ENCODE peak calls at places on chromosomes 13 and 19, in four cellular contexts. One of them, this sample, is unnamed.

GRCh38 chr13:114142640-114143490 is 10.4 kb upstream of the RASA3 start:
- DNase-seq in GM12878: no peak
- DNase-seq in K562: no peak
- DNase-seq in A549: no peak
- DNase-seq in this sample: no peak

GRCh38 chr19:49491804-49492572 is 4.2 kb upstream of the RPS11 start:
- DNase-seq in A549: no peak
- DNase-seq in K562: no peak
- DNase-seq in GM12878: no peak
- DNase-seq in this sample: no peak

GRCh38 chr19:18905520-18906236 is 9.7 kb upstream of the CERS1 start:
- DNase-seq in K562: no peak
- DNase-seq in GM12878: no peak
- DNase-seq in A549: no peak
- DNase-seq in this sample: no peak

GRCh38 chr19:38514812-38515633 is 81.5 kb downstream of the RYR1 start:
- DNase-seq in K562: peak; percentile 87
- DNase-seq in A549: peak; percentile 98
- DNase-seq in GM12878: no peak
- DNase-seq in this sample: peak; percentile 35

GRCh38 chr13:98267080-98267912 is 90.2 kb upstream of the RNF113B start:
- DNase-seq in GM12878: peak; percentile 33
- DNase-seq in A549: no peak
- DNase-seq in K562: no peak
- DNase-seq in this sample: peak; percentile 94

GRCh38 chr19:815775-816499 is 5.8 kb downstream of the PLPPR3 start:
- DNase-seq in GM12878: no peak
- DNase-seq in K562: no peak
- DNase-seq in A549: no peak
- DNase-seq in this sample: no peak

GRCh38 chr19:36031308-36031707 is 1.4 kb downstream of the CLIP3 start:
- DNase-seq in K562: no peak
- DNase-seq in A549: no peak
- DNase-seq in GM12878: no peak
- DNase-seq in this sample: no peak

GRCh38 chr19:13692096-13692495 is 72.2 kb upstream of the MRI1 start:
- DNase-seq in K562: no peak
- DNase-seq in A549: no peak
- DNase-seq in GM12878: no peak
- DNase-seq in this sample: no peak

GRCh38 chr13:79405501-79405830 is 589 bp downstream of the RBM26 start:
- DNase-seq in K562: no peak
- DNase-seq in GM12878: no peak
- DNase-seq in A549: peak; percentile 19
- DNase-seq in this sample: no peak

GRCh38 chr13:23753523-23753922 is 135.7 kb downstream of the MIPEP start:
- DNase-seq in K562: no peak
- DNase-seq in GM12878: no peak
- DNase-seq in A549: no peak
- DNase-seq in this sample: peak; percentile 90

GRCh38 chr13:44921931-44922758 is 67.1 kb downstream of the NUFIP1 start:
- DNase-seq in A549: peak; percentile 59
- DNase-seq in GM12878: no peak
- DNase-seq in K562: no peak
- DNase-seq in this sample: peak; percentile 81

GRCh38 chr19:38683393-38684077 is 36.1 kb downstream of the ACTN4 start:
- DNase-seq in GM12878: no peak
- DNase-seq in K562: peak; percentile 84
- DNase-seq in A549: peak; percentile 100
- DNase-seq in this sample: peak; percentile 96

GRCh38 chr19:22605275-22606211 is 28.6 kb upstream of the ZNF492 start:
- DNase-seq in A549: no peak
- DNase-seq in GM12878: no peak
- DNase-seq in K562: no peak
- DNase-seq in this sample: no peak

GRCh38 chr13:36753176-36753575 is 65.8 kb upstream of the RFXAP start:
- DNase-seq in GM12878: no peak
- DNase-seq in A549: no peak
- DNase-seq in K562: no peak
- DNase-seq in this sample: no peak

GRCh38 chr19:16946951-16947940 is 58.4 kb downstream of the F2RL3 start:
- DNase-seq in K562: no peak
- DNase-seq in A549: no peak
- DNase-seq in GM12878: no peak
- DNase-seq in this sample: no peak

GRCh38 chr19:52336976-52337375 is 933 bp downstream of the ZNF610 start:
- DNase-seq in A549: no peak
- DNase-seq in K562: no peak
- DNase-seq in GM12878: no peak
- DNase-seq in this sample: no peak

GRCh38 chr19:4413588-4413987 is 11.1 kb downstream of the CHAF1A start:
- DNase-seq in A549: no peak
- DNase-seq in GM12878: no peak
- DNase-seq in K562: no peak
- DNase-seq in this sample: no peak

GRCh38 chr19:13225085-13225484 is 74.9 kb downstream of the IER2 start:
- DNase-seq in GM12878: no peak
- DNase-seq in K562: no peak
- DNase-seq in A549: no peak
- DNase-seq in this sample: no peak

GRCh38 chr13:35592457-35592856 is 116.0 kb upstream of the MAB21L1 start:
- DNase-seq in GM12878: no peak
- DNase-seq in K562: no peak
- DNase-seq in A549: no peak
- DNase-seq in this sample: no peak

DNA sequence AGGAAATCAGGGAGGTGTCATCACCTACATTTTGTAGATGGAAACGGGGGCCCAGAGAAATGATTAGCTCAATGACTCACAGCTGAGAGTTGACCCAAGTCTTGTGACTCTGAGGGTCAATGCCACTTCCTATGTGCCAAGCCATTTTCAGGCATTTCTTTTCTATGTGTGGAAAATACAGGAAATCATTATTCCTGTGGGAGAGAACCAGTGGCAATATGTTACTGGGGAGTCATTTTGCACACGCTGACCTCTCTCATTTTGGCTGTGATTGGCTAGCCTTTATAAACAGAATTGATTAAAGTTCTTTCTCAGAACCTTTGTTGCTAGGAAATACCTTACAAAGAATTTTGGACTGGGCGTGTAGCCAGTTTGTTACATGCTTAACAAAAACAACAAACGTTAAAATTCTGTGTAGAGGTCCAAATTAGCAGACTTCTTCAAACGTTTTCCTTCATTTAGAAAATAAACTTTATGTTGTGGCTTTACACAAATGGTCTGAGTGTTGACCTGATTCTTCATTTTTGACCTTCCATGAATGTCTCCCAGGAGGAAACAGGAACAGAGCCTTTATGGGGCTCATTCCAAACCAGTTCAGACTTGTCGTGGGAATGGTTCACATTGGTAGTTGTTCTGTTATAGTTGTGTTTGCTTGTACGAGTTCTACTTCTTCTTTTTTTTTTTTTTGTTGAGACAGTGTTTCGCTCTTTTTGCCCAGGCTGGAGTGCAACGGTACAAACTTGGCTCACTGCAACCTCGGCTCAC is 11.4 kb downstream of the PCCA start:
- DNase-seq in K562: no peak
- DNase-seq in A549: peak; percentile 19
- DNase-seq in GM12878: no peak
- DNase-seq in this sample: peak; percentile 71
- TF ChIP-seq USF2 in K562: no peak
- TF ChIP-seq USF2 in A549: no peak
- TF ChIP-seq USF2 in GM12878: no peak
- TF ChIP-seq USF2 in this sample: no peak

GRCh38 chr19:2428027-2428690 is 773 bp upstream of the TIMM13 start:
- DNase-seq in K562: no peak
- DNase-seq in A549: no peak
- DNase-seq in GM12878: no peak
- DNase-seq in this sample: no peak

GRCh38 chr19:2428756-2429711 is 1.6 kb upstream of the TIMM13 start:
- DNase-seq in GM12878: no peak
- DNase-seq in A549: no peak
- DNase-seq in K562: no peak
- DNase-seq in this sample: no peak

GRCh38 chr19:2432131-2432848 is 4.9 kb upstream of the TIMM13 start:
- DNase-seq in K562: no peak
- DNase-seq in GM12878: no peak
- DNase-seq in A549: no peak
- DNase-seq in this sample: no peak

GRCh38 chr19:2431318-2432055 is 4.1 kb upstream of the TIMM13 start:
- DNase-seq in A549: no peak
- DNase-seq in K562: no peak
- DNase-seq in GM12878: no peak
- DNase-seq in this sample: no peak

GRCh38 chr19:2429917-2430570 is 2.7 kb upstream of the TIMM13 start:
- DNase-seq in A549: no peak
- DNase-seq in GM12878: no peak
- DNase-seq in K562: no peak
- DNase-seq in this sample: no peak
- TF ChIP-seq MYC in A549: no peak
- TF ChIP-seq MYC in GM12878: no peak
- TF ChIP-seq MYC in K562: no peak
- TF ChIP-seq MYC in this sample: no peak

DNA sequence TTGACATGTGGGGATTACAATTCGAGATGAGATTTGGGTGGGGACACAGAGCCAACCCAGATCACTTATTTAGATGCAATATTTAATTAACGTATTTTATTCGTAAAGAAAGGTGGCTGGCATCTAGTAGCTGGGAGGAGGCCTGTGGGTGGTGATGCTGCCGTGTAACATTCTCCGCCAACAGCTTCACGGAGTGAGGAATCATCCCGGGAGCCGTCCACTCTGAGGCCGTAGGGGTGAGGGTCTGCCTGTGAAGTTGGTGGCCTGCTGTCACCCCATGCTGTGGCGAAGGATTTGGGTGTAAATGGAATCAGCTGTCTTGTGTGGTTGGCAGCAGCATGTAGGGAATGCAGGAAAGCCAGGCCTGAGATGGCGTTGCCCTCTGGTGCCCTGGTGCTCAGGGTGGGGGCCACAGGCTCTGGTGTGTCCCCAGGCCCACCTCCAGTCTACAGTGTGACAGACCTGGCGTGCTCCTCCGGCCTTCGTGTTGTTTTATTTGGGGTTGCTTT is 3.3 kb upstream of the TEX29 start:
- DNase-seq in A549: no peak
- DNase-seq in K562: no peak
- DNase-seq in GM12878: no peak
- DNase-seq in this sample: no peak
- TF ChIP-seq USF2 in A549: no peak
- TF ChIP-seq USF2 in K562: no peak
- TF ChIP-seq USF2 in GM12878: no peak
- TF ChIP-seq USF2 in this sample: no peak

GRCh38 chr13:25992076-25992475 is 59.7 kb downstream of the SHISA2 start:
- DNase-seq in GM12878: no peak
- DNase-seq in A549: no peak
- DNase-seq in K562: no peak
- DNase-seq in this sample: no peak
- TF ChIP-seq MYC in GM12878: no peak
- TF ChIP-seq MYC in A549: no peak
- TF ChIP-seq MYC in K562: no peak
- TF ChIP-seq MYC in this sample: no peak

GRCh38 chr19:9858766-9859165 is 23.6 kb downstream of the PIN1 start:
- DNase-seq in GM12878: no peak
- DNase-seq in A549: no peak
- DNase-seq in K562: no peak
- DNase-seq in this sample: no peak
- TF ChIP-seq USF2 in GM12878: no peak
- TF ChIP-seq USF2 in A549: no peak
- TF ChIP-seq USF2 in K562: no peak
- TF ChIP-seq USF2 in this sample: no peak

GRCh38 chr13:101264931-101265330 is 151.4 kb downstream of the NALCN start:
- DNase-seq in A549: no peak
- DNase-seq in GM12878: no peak
- DNase-seq in K562: no peak
- DNase-seq in this sample: no peak

GRCh38 chr13:101265934-101266333 is 150.4 kb downstream of the NALCN start:
- DNase-seq in K562: no peak
- DNase-seq in A549: no peak
- DNase-seq in GM12878: no peak
- DNase-seq in this sample: no peak

GRCh38 chr13:101272886-101273285 is 143.4 kb downstream of the NALCN start:
- DNase-seq in K562: no peak
- DNase-seq in GM12878: no peak
- DNase-seq in A549: no peak
- DNase-seq in this sample: no peak

GRCh38 chr13:101271681-101272245 is 144.5 kb downstream of the NALCN start:
- DNase-seq in K562: no peak
- DNase-seq in A549: no peak
- DNase-seq in GM12878: no peak
- DNase-seq in this sample: no peak

DNA sequence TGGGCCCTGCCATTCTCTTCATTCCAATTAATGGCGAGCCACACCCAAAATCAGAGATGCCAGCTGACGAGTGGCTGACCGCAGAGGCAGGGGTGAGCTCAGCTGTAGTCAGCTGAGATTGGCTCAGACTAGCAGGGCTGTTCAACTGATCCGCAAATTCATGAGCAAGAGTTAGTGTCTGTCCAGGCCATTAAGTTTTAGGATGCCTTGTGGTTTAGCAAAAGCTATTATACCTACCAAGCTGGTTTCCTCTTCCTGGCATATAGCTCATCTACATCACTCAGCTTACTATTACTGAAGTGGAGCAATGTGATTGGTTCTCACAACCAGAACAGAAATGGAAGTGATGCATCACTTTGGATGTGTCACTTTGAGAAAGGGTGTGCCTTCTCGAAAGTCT is 148.7 kb downstream of the NALCN start:
- DNase-seq in A549: no peak
- DNase-seq in K562: no peak
- DNase-seq in GM12878: no peak
- DNase-seq in this sample: no peak
- TF ChIP-seq MYC in A549: no peak
- TF ChIP-seq MYC in K562: no peak
- TF ChIP-seq MYC in GM12878: no peak
- TF ChIP-seq MYC in this sample: no peak

GRCh38 chr19:15926484-15926883 is 7.8 kb downstream of the CYP4F11 start:
- DNase-seq in K562: no peak
- DNase-seq in GM12878: no peak
- DNase-seq in A549: no peak
- DNase-seq in this sample: no peak
- TF ChIP-seq USF2 in K562: no peak
- TF ChIP-seq USF2 in GM12878: no peak
- TF ChIP-seq USF2 in A549: no peak
- TF ChIP-seq USF2 in this sample: no peak

DNA sequence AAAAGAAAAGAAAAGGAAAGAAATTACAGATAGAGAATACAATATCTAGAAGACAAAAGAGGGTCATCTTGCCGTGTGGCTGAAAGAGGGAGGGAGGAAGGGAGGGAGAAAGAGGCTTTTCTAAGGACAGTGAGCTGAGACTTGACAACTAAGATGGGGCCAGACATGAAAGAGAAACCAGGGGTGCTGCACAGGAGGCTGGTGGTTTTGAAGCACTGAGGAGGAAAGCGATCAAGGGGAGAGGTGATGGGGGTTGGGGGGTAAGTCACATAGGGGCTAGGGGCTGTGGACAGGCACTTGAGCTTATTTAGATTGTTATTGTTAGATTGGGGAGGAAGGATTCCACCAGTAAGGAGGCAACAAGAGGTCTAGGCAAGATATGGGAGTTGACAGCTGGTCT is 17.3 kb downstream of the PNPLA6 start:
- DNase-seq in A549: no peak
- DNase-seq in GM12878: no peak
- DNase-seq in K562: no peak
- DNase-seq in this sample: no peak
- TF ChIP-seq MYC in A549: no peak
- TF ChIP-seq MYC in GM12878: no peak
- TF ChIP-seq MYC in K562: no peak
- TF ChIP-seq MYC in this sample: no peak